ENCODE peak calls at places on chromosome 6, in nine cellular contexts. Z is T-helper 9 cell; W is NCI-H1092 treated with DMSO at 0.1 percent for 48 hours; D is substantia nigra; R is activated CD4-positive, alpha-beta T cell treated with anti-CD3 and anti-CD28 coated beads for 48 hours; L is adipocyte; F is stimulated activated CD4-positive, alpha-beta T cell treated with anti-CD3 and anti-CD28 coated beads, Interleukin-12 subunit alpha, Interleukin-12 subunit beta, amount 100 ng/mL, for 4 hours; I is pons; B is GDM1. M is an unnamed sample.

GRCh38 chr6:31087494-31088089 is 24.8 kb downstream of the C6orf15 start:
- DNase-seq in L (peak; percentile 98), W (peak; percentile 43), D (peak; percentile 10), F (peak; percentile 91), R (peak; percentile 94), I (peak; percentile 92), Z (peak; percentile 93), B (peak; percentile 62), M (peak; percentile 80)

GRCh38 chr6:136404627-136405310 is 115.1 kb upstream of the BCLAF1 start:
- DNase-seq in I (no peak), F (no peak), B (no peak), D (no peak), Z (no peak), W (no peak), R (no peak), L (no peak), M (no peak)

GRCh38 chr6:20455175-20456075 is 53.7 kb downstream of the E2F3 start:
- DNase-seq in Z (no peak), I (no peak), R (no peak), B (no peak), W (no peak), D (no peak), F (no peak), L (peak; percentile 61), M (no peak)

GRCh38 chr6:18263561-18264337 is 581 bp downstream of the DEK start:
- DNase-seq in I (peak; percentile 57), Z (peak; percentile 21), L (peak; percentile 88), R (peak; percentile 49), W (peak; percentile 31), F (peak; percentile 20), B (no peak), D (no peak), M (no peak)

GRCh38 chr6:1797801-1798200 is 188.1 kb downstream of the FOXC1 start:
- DNase-seq in D (no peak), F (no peak), B (no peak), W (no peak), Z (no peak), L (peak; percentile 59), I (no peak), R (no peak), M (no peak)

GRCh38 chr6:36679043-36679821 is 718 bp downstream of the CDKN1A start:
- DNase-seq in L (peak; percentile 59), R (peak; percentile 27), I (no peak), W (peak; percentile 24), D (peak; percentile 14), B (no peak), Z (peak; percentile 36), F (peak; percentile 18), M (no peak)

GRCh38 chr6:26552640-26553189 is 14.5 kb downstream of the HMGN4 start:
- DNase-seq in B (no peak), L (peak; percentile 28), F (no peak), D (no peak), W (no peak), R (no peak), I (no peak), Z (no peak), M (no peak)

GRCh38 chr6:13767121-13767794 is 47.1 kb downstream of the MCUR1 start:
- DNase-seq in B (no peak), I (peak; percentile 25), R (peak; percentile 25), Z (peak; percentile 15), F (peak; percentile 22), W (peak; percentile 0), L (peak; percentile 63), D (no peak), M (no peak)

GRCh38 chr6:142301421-142302391 is at the start of gene ADGRG6:
- DNase-seq in Z (no peak), R (peak; percentile 60), F (peak; percentile 42), L (peak; percentile 56), B (no peak), I (no peak), D (no peak), W (no peak), M (peak; percentile 22)

GRCh38 chr6:116120430-116120829 is 5.5 kb downstream of the COL10A1 start:
- DNase-seq in Z (no peak), L (no peak), D (no peak), W (no peak), I (no peak), B (no peak), R (no peak), F (no peak), M (no peak)

GRCh38 chr6:31158863-31159855 is 770 bp downstream of the TCF19 start:
- DNase-seq in D (no peak), F (no peak), B (peak; percentile 2), Z (no peak), I (no peak), R (peak; percentile 44), L (peak; percentile 20), W (no peak), M (no peak)

GRCh38 chr6:150490586-150490985 is 109.1 kb upstream of the PLEKHG1 start:
- DNase-seq in F (no peak), B (no peak), D (no peak), W (no peak), Z (no peak), L (no peak), R (no peak), I (no peak), M (no peak)

GRCh38 chr6:138287144-138287955 is 69.1 kb upstream of the PBOV1 start:
- DNase-seq in L (peak; percentile 39), B (no peak), F (peak; percentile 29), Z (peak; percentile 25), D (no peak), R (peak; percentile 59), W (peak; percentile 22), I (no peak), M (peak; percentile 26)

GRCh38 chr6:102581378-102582124 is 1188.0 kb downstream of the GRIK2 start:
- DNase-seq in I (no peak), D (no peak), B (no peak), W (no peak), R (no peak), L (no peak), Z (no peak), F (no peak), M (no peak)

M was measured in activated gamma-delta T cell treated with anti-CD3 and anti-CD28 coated beads, Interleukin-2, amount 50 U/mL, for 16 hours.